ENCODE peak calls at places on chromosome 10, in nine cellular contexts. F is nephron progenitor cell, U is GM10248, K is Calu3, A is mucosa of descending colon, Q is WTC11, Z is DND-41, C is epithelial cell of esophagus, B is uterus. P is an unnamed sample.

GRCh38 chr10:32349968-32350738 is 3.2 kb upstream of the EPC1 start:
- DNase-seq in F (no peak), U (no peak), K (no peak), A (no peak), Q (no peak), Z (no peak), C (no peak), B (no peak), P (no peak)

GRCh38 chr10:66627156-66627555 is 298.7 kb upstream of the LRRTM3 start:
- DNase-seq in F (no peak), U (no peak), K (peak), A (no peak), Q (peak), Z (no peak), C (peak), B (no peak), P (no peak)

GRCh38 chr10:35545878-35546631 is 59.1 kb upstream of the GJD4 start:
- DNase-seq in F (no peak), U (no peak), K (no peak), A (no peak), Q (no peak), Z (no peak), C (no peak), B (no peak), P (no peak)

GRCh38 chr10:649445-649797 is 40.0 kb downstream of the DIP2C start:
- DNase-seq in F (no peak), U (no peak), K (peak), A (no peak), Q (no peak), Z (no peak), C (no peak), B (no peak), P (no peak)

GRCh38 chr10:89235073-89235798 is 16.3 kb downstream of the LIPA start:
- DNase-seq in F (no peak), U (no peak), K (no peak), A (peak), Q (no peak), Z (no peak), C (no peak), B (peak), P (no peak)

GRCh38 chr10:84540022-84540616 is 211.7 kb downstream of the CCSER2 start:
- DNase-seq in F (no peak), U (no peak), K (peak), A (no peak), Q (no peak), Z (no peak), C (peak), B (no peak), P (no peak)

GRCh38 chr10:96387601-96388000 is 28.8 kb upstream of the OPALIN start:
- DNase-seq in F (no peak), U (no peak), K (no peak), A (no peak), Q (no peak), Z (no peak), C (no peak), B (no peak), P (no peak)

GRCh38 chr10:101330236-101331225 is 23.4 kb upstream of the BTRC start:
- DNase-seq in F (no peak), U (no peak), K (no peak), A (no peak), Q (no peak), Z (no peak), C (peak), B (no peak), P (no peak)

GRCh38 chr10:72858103-72858502 is 35.4 kb upstream of the OIT3 start:
- DNase-seq in F (no peak), U (no peak), K (no peak), A (no peak), Q (no peak), Z (no peak), C (no peak), B (no peak), P (no peak)

GRCh38 chr10:73879296-73880173 is 5.2 kb upstream of the CAMK2G start:
- DNase-seq in F (peak), U (peak), K (peak), A (peak), Q (peak), Z (peak), C (peak), B (peak), P (peak)

GRCh38 chr10:67618116-67618515 is 77.9 kb downstream of the CTNNA3 start:
- DNase-seq in F (no peak), U (no peak), K (no peak), A (no peak), Q (no peak), Z (no peak), C (no peak), B (no peak), P (no peak)

GRCh38 chr10:119509909-119510451 is 32.5 kb downstream of the RGS10 start:
- DNase-seq in F (no peak), U (no peak), K (no peak), A (peak), Q (no peak), Z (no peak), C (no peak), B (peak), P (no peak)

GRCh38 chr10:118033905-118034304 is 12.8 kb downstream of the RAB11FIP2 start:
- DNase-seq in F (no peak), U (no peak), K (no peak), A (no peak), Q (no peak), Z (no peak), C (no peak), B (no peak), P (no peak)

GRCh38 chr10:95475827-95476481 is 85.2 kb downstream of the SORBS1 start:
- DNase-seq in F (no peak), U (no peak), K (peak), A (peak), Q (no peak), Z (no peak), C (no peak), B (no peak), P (no peak)

GRCh38 chr10:97762056-97762455 is 9.7 kb downstream of the SFRP5 start:
- DNase-seq in F (no peak), U (no peak), K (no peak), A (no peak), Q (no peak), Z (no peak), C (no peak), B (no peak), P (no peak)

GRCh38 chr10:111551001-111551400 is 474.2 kb downstream of the ADRA2A start:
- DNase-seq in F (no peak), U (no peak), K (no peak), A (no peak), Q (no peak), Z (no peak), C (no peak), B (no peak), P (no peak)

GRCh38 chr10:78890506-78890905 is 178.3 kb upstream of the ZMIZ1 start:
- DNase-seq in F (no peak), U (no peak), K (no peak), A (no peak), Q (no peak), Z (no peak), C (no peak), B (no peak), P (no peak)

GRCh38 chr10:5105626-5106025 is 11.4 kb downstream of the AKR1C3 start:
- DNase-seq in F (no peak), U (no peak), K (no peak), A (no peak), Q (no peak), Z (no peak), C (no peak), B (no peak), P (no peak)

GRCh38 chr10:26445411-26446031 is 7.4 kb downstream of the APBB1IP start:
- DNase-seq in F (no peak), U (no peak), K (no peak), A (no peak), Q (no peak), Z (no peak), C (no peak), B (no peak), P (no peak)

GRCh38 chr10:110029448-110029847 is 21.7 kb downstream of the ADD3 start:
- DNase-seq in F (no peak), U (no peak), K (no peak), A (no peak), Q (no peak), Z (no peak), C (no peak), B (no peak), P (no peak)

GRCh38 chr10:101393378-101393777 is 39.4 kb downstream of the BTRC start:
- DNase-seq in F (no peak), U (no peak), K (no peak), A (no peak), Q (no peak), Z (no peak), C (no peak), B (no peak), P (no peak)

DNA sequence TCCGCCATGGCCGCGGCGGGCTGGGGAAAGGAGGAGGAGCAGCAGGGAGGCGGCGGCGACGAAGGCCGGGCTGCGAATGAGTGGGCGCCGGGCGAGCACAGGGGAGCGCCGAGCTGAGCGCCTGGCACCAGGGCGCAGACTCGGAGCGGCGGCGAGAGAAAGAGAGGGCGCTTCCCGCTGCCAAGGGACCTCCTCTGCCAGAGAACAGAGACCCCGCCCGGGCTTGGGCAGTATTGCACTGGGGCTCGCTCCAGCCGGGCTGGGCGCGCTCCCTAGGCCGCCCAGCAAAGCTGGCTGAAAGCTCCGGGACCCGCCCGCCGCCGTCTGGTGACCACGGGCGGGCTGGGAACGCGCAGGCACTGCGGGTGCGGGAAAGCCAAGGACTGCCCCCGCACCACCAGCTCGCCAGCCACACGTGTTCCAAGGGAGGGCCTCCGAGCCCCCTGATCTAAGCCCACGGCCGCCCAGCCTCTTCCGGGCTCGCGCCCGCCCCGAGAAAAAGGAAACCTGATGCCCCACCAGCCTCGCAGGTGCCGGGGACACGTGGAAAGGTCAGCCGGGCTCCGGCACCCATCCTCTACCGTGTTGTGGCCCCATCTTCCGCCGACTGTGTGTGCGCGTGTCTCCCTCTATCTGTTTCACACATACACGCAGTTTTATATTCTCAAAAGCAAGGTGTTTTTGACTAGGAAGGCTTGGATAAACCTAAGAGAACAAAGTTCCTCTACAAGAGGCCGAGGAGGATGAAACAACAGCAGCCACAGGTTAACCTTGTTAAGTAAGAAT is at the start of gene CCDC6:
- DNase-seq in F (peak), U (peak), K (peak), A (peak), Q (peak), Z (peak), C (peak), B (peak), P (peak)
- TF ChIP-seq CTCF in F (peak), U (peak), K (peak), A (peak), Q (no peak), Z (peak), C (peak), B (peak), P (peak)

GRCh38 chr10:15901889-15902288 is 41.6 kb upstream of the MINDY3 start:
- DNase-seq in F (no peak), U (no peak), K (no peak), A (no peak), Q (no peak), Z (no peak), C (peak), B (no peak), P (no peak)

GRCh38 chr10:15896654-15897053 is 36.3 kb upstream of the MINDY3 start:
- DNase-seq in F (no peak), U (no peak), K (no peak), A (no peak), Q (no peak), Z (no peak), C (no peak), B (no peak), P (no peak)

GRCh38 chr10:15897282-15897681 is 37.0 kb upstream of the MINDY3 start:
- DNase-seq in F (no peak), U (no peak), K (no peak), A (no peak), Q (no peak), Z (no peak), C (peak), B (no peak), P (no peak)

GRCh38 chr10:15898046-15898445 is 37.7 kb upstream of the MINDY3 start:
- DNase-seq in F (no peak), U (no peak), K (no peak), A (no peak), Q (no peak), Z (no peak), C (peak), B (no peak), P (no peak)
- TF ChIP-seq CTCF in F (peak), U (no peak), K (no peak), A (no peak), Q (no peak), Z (peak), C (peak), B (peak), P (peak)

GRCh38 chr10:44046605-44047004 is 338.3 kb downstream of the CXCL12 start:
- DNase-seq in F (no peak), U (no peak), K (no peak), A (no peak), Q (no peak), Z (no peak), C (peak), B (no peak), P (peak)
- TF ChIP-seq CTCF in F (no peak), U (no peak), K (no peak), A (no peak), Q (no peak), Z (no peak), C (no peak), B (no peak), P (peak)

DNA sequence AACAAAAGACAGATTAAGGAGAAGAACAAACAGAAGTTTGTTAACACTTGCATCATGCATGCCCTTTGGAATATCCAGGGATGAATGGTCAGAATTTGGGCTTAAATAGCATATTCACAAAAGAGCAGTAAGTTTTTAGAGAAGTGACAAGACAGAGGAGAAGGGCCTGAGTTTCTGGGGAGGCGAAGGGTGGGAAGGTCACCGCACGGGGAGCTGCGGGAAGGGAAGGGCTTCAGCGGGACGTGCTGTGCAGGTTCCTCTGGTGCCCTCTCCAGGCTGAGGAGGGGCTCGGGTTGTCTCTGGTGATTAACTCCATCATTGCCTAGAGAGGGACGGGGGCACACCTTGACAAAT is 10.4 kb upstream of the ZNF22 start:
- DNase-seq in F (peak), U (no peak), K (peak), A (no peak), Q (peak), Z (no peak), C (no peak), B (no peak), P (no peak)
- TF ChIP-seq CTCF in F (peak), U (peak), K (peak), A (no peak), Q (no peak), Z (peak), C (peak), B (no peak), P (peak)

GRCh38 chr10:53315709-53316108 is 543.1 kb upstream of the MBL2 start:
- DNase-seq in F (no peak), U (no peak), K (no peak), A (no peak), Q (no peak), Z (no peak), C (peak), B (no peak), P (no peak)
- TF ChIP-seq CTCF in F (no peak), U (no peak), K (no peak), A (no peak), Q (no peak), Z (no peak), C (no peak), B (no peak), P (no peak)

GRCh38 chr10:7335977-7336376 is 74.9 kb downstream of the SFMBT2 start:
- DNase-seq in F (no peak), U (no peak), K (no peak), A (no peak), Q (no peak), Z (no peak), C (no peak), B (no peak), P (no peak)
- TF ChIP-seq CTCF in F (no peak), U (no peak), K (no peak), A (no peak), Q (no peak), Z (no peak), C (no peak), B (no peak), P (no peak)

GRCh38 chr10:115831025-115831424 is 442.0 kb downstream of the GFRA1 start:
- DNase-seq in F (no peak), U (no peak), K (no peak), A (no peak), Q (no peak), Z (no peak), C (no peak), B (no peak), P (no peak)
- TF ChIP-seq CTCF in F (no peak), U (no peak), K (no peak), A (no peak), Q (no peak), Z (no peak), C (no peak), B (no peak), P (no peak)

GRCh38 chr10:49538381-49539319 is at the start of gene ERCC6:
- DNase-seq in F (peak), U (peak), K (peak), A (peak), Q (peak), Z (peak), C (peak), B (peak), P (peak)
- TF ChIP-seq CTCF in F (no peak), U (peak), K (no peak), A (no peak), Q (no peak), Z (no peak), C (peak), B (peak), P (peak)

GRCh38 chr10:106360870-106361269 is 803.6 kb downstream of the SORCS1 start:
- DNase-seq in F (no peak), U (no peak), K (peak), A (no peak), Q (no peak), Z (no peak), C (peak), B (no peak), P (no peak)

GRCh38 chr10:106355450-106355849 is 809.1 kb downstream of the SORCS1 start:
- DNase-seq in F (peak), U (no peak), K (no peak), A (no peak), Q (peak), Z (no peak), C (peak), B (no peak), P (no peak)
- TF ChIP-seq CTCF in F (no peak), U (peak), K (peak), A (no peak), Q (peak), Z (peak), C (peak), B (no peak), P (peak)

P was measured in neural crest cell.